ENCODE peak calls at places on chromosomes 4 and X, in four cellular contexts. W is fibroblast of lung; V is stimulated activated CD8-positive, alpha-beta memory T cell treated with anti-CD3 and anti-CD28 coated beads, Interleukin-15, amount 100 ng/mL, for 24 hours; X is GM03348. G is an unnamed sample.

GRCh38 chrX:103540145-103540544 is 20.9 kb upstream of the RAB40A start:
- DNase-seq in W (peak), V (no peak), X (peak), G (no peak)

GRCh38 chr4:53169695-53170617 is 195.9 kb downstream of the SCFD2 start:
- DNase-seq in X (no peak), V (no peak), W (peak), G (no peak)

GRCh38 chrX:69070949-69071650 is 94.2 kb downstream of the PJA1 start:
- DNase-seq in V (no peak), W (no peak), X (no peak), G (no peak)

GRCh38 chr4:55321707-55322264 is 24.3 kb upstream of the SRD5A3 start:
- DNase-seq in X (peak), V (peak), W (peak), G (peak)

GRCh38 chr4:3229964-3230363 is 19.0 kb upstream of the MSANTD1 start:
- DNase-seq in W (no peak), V (no peak), X (no peak), G (no peak)

GRCh38 chrX:110045988-110046387 is 43.1 kb downstream of the TMEM164 start:
- DNase-seq in W (no peak), V (no peak), X (no peak), G (no peak)

GRCh38 chr4:171378323-171378722 is 434.9 kb upstream of the GALNTL6 start:
- DNase-seq in V (no peak), W (peak), X (no peak), G (no peak)

GRCh38 chrX:40153335-40154221 is 55.8 kb upstream of the BCOR start:
- DNase-seq in W (no peak), X (peak), V (no peak), G (peak)

GRCh38 chr4:87038837-87039715 is 104.3 kb downstream of the AFF1 start:
- DNase-seq in X (peak), W (peak), V (no peak), G (peak)

GRCh38 chr4:139208404-139208945 is 31.5 kb upstream of the ELF2 start:
- DNase-seq in W (peak), X (peak), V (no peak), G (no peak)

GRCh38 chr4:34644716-34645115 is 1599.6 kb downstream of the ARAP2 start:
- DNase-seq in V (no peak), W (no peak), X (no peak), G (no peak)

GRCh38 chr4:38562751-38563198 is 101.2 kb upstream of the KLF3 start:
- DNase-seq in W (no peak), V (no peak), X (peak), G (no peak)

GRCh38 chr4:83961575-83961974 is 425.7 kb downstream of the GPAT3 start:
- DNase-seq in V (no peak), X (peak), W (peak), G (no peak)

GRCh38 chr4:13268713-13269112 is 215.4 kb downstream of the RAB28 start:
- DNase-seq in W (no peak), V (no peak), X (no peak), G (no peak)

GRCh38 chr4:168634276-168634802 is 137.5 kb downstream of the PALLD start:
- DNase-seq in X (peak), W (peak), V (no peak), G (no peak)

GRCh38 chr4:88522702-88523324 is 763 bp downstream of the PYURF start:
- DNase-seq in W (peak), X (peak), V (no peak), G (peak)

GRCh38 chrX:17448188-17448587 is 73.2 kb downstream of the NHS start:
- DNase-seq in V (no peak), W (no peak), X (no peak), G (no peak)

GRCh38 chr4:10117424-10118354 is 1.1 kb upstream of the WDR1 start:
- DNase-seq in X (no peak), V (no peak), W (peak), G (peak)

GRCh38 chr4:101527186-101527585 is 179.9 kb upstream of the PPP3CA start:
- DNase-seq in V (peak), W (peak), X (no peak), G (no peak)

GRCh38 chr4:69601065-69601464 is 38.4 kb downstream of the UGT2A2 start:
- DNase-seq in X (no peak), V (no peak), W (no peak), G (peak)

GRCh38 chrX:24204331-24204730 is 54.8 kb downstream of the ZFX start:
- DNase-seq in W (peak), X (peak), V (no peak), G (no peak)

GRCh38 chrX:29662759-29663503 is 552.4 kb upstream of the MAGEB2 start:
- DNase-seq in W (peak), X (peak), V (no peak), G (no peak)

GRCh38 chr4:147707892-147708672 is 23.8 kb upstream of the ARHGAP10 start:
- DNase-seq in W (peak), X (peak), V (no peak), G (peak)

GRCh38 chr4:60562353-60562752 is 637.8 kb upstream of the ADGRL3 start:
- DNase-seq in V (no peak), X (no peak), W (no peak), G (no peak)

GRCh38 chr4:79661196-79661595 is 253.2 kb upstream of the GK2 start:
- DNase-seq in X (no peak), V (no peak), W (no peak), G (no peak)

GRCh38 chr4:117135634-117136354 is 50.4 kb upstream of the TRAM1L1 start:
- DNase-seq in X (no peak), W (peak), V (no peak), G (no peak)

GRCh38 chr4:4599886-4600285 is 58.0 kb upstream of the STX18 start:
- DNase-seq in W (no peak), X (no peak), V (no peak), G (no peak)

GRCh38 chr4:3711183-3712111 is 54.7 kb upstream of the ADRA2C start:
- DNase-seq in W (no peak), X (no peak), V (no peak), G (no peak)

GRCh38 chrX:151745651-151746050 is 11.1 kb downstream of the CNGA2 start:
- DNase-seq in V (no peak), W (no peak), X (no peak), G (no peak)

GRCh38 chrX:75673468-75673867 is 111.6 kb downstream of the MAGEE2 start:
- DNase-seq in W (no peak), V (no peak), X (no peak), G (no peak)

GRCh38 chr4:1047976-1048780 is 36.8 kb downstream of the FGFRL1 start:
- DNase-seq in X (no peak), V (no peak), W (no peak), G (peak)

GRCh38 chr4:173519130-173520101 is 10.6 kb downstream of the HAND2 start:
- DNase-seq in W (no peak), X (peak), V (no peak), G (no peak)

GRCh38 chrX:96791559-96791958 is 92.1 kb upstream of the RPA4 start:
- DNase-seq in X (no peak), V (no peak), W (peak), G (no peak)

GRCh38 chrX:129629837-129630236 is 24.9 kb downstream of the APLN start:
- DNase-seq in X (no peak), W (no peak), V (no peak), G (no peak)

GRCh38 chr4:16641971-16642370 is 256.5 kb downstream of the LDB2 start:
- DNase-seq in W (peak), V (no peak), X (peak), G (no peak)

GRCh38 chr4:35124116-35124515 is 1120.2 kb downstream of the ARAP2 start:
- DNase-seq in W (peak), V (no peak), X (no peak), G (no peak)

GRCh38 chr4:128725405-128725804 is 84.1 kb upstream of the JADE1 start:
- DNase-seq in X (no peak), W (no peak), V (no peak), G (peak)

GRCh38 chr4:7144374-7145290 is 47.7 kb upstream of the SORCS2 start:
- DNase-seq in W (peak), X (no peak), V (no peak), G (no peak)

GRCh38 chr4:26104056-26104685 is 190.2 kb downstream of the SMIM20 start:
- DNase-seq in X (no peak), V (no peak), W (no peak), G (no peak)